ENCODE peak calls at places on chromosomes 13 and 19, in nine cellular contexts. B, U, D, P, T, Q, G, V and J are unnamed samples.
A peak's percentile ranks its signal among the peaks of the same experiment; 100 is the strongest.

GRCh38 chr19:38735257-38735686 is 9.0 kb downstream of the CAPN12 start:
- DNase-seq in U (no peak), B (no peak), D (no peak), G (peak; percentile 66), V (no peak), P (no peak), Q (peak; percentile 59), T (peak; percentile 77), J (no peak)

GRCh38 chr13:37074703-37075102 is 15.2 kb upstream of the SUPT20H start:
- DNase-seq in U (no peak), T (no peak), Q (no peak), B (peak; percentile 8), G (no peak), D (peak; percentile 49), P (peak; percentile 37), V (peak; percentile 71), J (peak; percentile 41)

GRCh38 chr19:6761053-6761676 is 6.1 kb downstream of the SH2D3A start:
- DNase-seq in P (no peak), D (no peak), V (peak; percentile 70), T (no peak), U (no peak), B (no peak), G (no peak), Q (no peak), J (no peak)

GRCh38 chr19:46428278-46429141 is at the start of gene PNMA8C:
- DNase-seq in B (no peak), Q (peak; percentile 71), P (peak; percentile 29), T (peak; percentile 95), V (no peak), D (peak; percentile 63), U (no peak), G (no peak), J (no peak)

GRCh38 chr13:73162912-73163911 is 104.4 kb downstream of the KLF5 start:
- DNase-seq in B (peak; percentile 7), P (no peak), V (no peak), T (no peak), D (no peak), Q (no peak), G (no peak), U (no peak), J (peak; percentile 67)

GRCh38 chr19:43997631-43998290 is 5.0 kb upstream of the ZNF230 start:
- DNase-seq in U (no peak), P (peak; percentile 46), G (no peak), D (peak; percentile 24), T (no peak), V (no peak), Q (no peak), B (no peak), J (peak; percentile 79)

GRCh38 chr13:63351081-63351480 is 1935.4 kb upstream of the PCDH20 start:
- DNase-seq in G (no peak), U (no peak), Q (no peak), P (no peak), D (no peak), T (no peak), V (no peak), B (no peak), J (no peak)

GRCh38 chr19:37309834-37310575 is 60.9 kb upstream of the ZNF527 start:
- DNase-seq in V (no peak), D (no peak), Q (no peak), U (no peak), B (no peak), P (no peak), T (no peak), G (no peak), J (no peak)

GRCh38 chr19:4501691-4502090 is 16.6 kb downstream of the PLIN4 start:
- DNase-seq in B (no peak), U (no peak), T (no peak), D (no peak), G (no peak), V (no peak), P (no peak), Q (no peak), J (no peak)

GRCh38 chr19:4499855-4500254 is 18.4 kb downstream of the PLIN4 start:
- DNase-seq in G (no peak), D (no peak), P (no peak), U (no peak), T (no peak), V (no peak), Q (no peak), B (no peak), J (no peak)

GRCh38 chr19:4502282-4503223 is 15.7 kb downstream of the PLIN4 start:
- DNase-seq in Q (no peak), P (no peak), G (no peak), D (peak; percentile 6), V (no peak), U (no peak), T (no peak), B (no peak), J (no peak)

GRCh38 chr19:4499318-4499717 is 19.0 kb downstream of the PLIN4 start:
- DNase-seq in Q (no peak), P (no peak), G (no peak), T (no peak), D (no peak), B (no peak), V (no peak), U (no peak), J (no peak)

GRCh38 chr19:4501005-4501591 is 17.2 kb downstream of the PLIN4 start:
- DNase-seq in T (no peak), P (no peak), D (no peak), V (no peak), G (no peak), B (no peak), U (no peak), Q (no peak), J (no peak)
- H3K36me3 ChIP-seq in T (peaks cover 12% of the 10 kb centered on the region), P (peaks cover 2% of the 10 kb centered on the region), D (peaks cover 73% of the 10 kb centered on the region), V (peaks cover 18% of the 10 kb centered on the region), G (peaks cover 4% of the 10 kb centered on the region), B (peaks cover 11% of the 10 kb centered on the region), U (peaks cover 31% of the 10 kb centered on the region), Q (peaks cover 77% of the 10 kb centered on the region), J (peaks cover 22% of the 10 kb centered on the region)

DNA sequence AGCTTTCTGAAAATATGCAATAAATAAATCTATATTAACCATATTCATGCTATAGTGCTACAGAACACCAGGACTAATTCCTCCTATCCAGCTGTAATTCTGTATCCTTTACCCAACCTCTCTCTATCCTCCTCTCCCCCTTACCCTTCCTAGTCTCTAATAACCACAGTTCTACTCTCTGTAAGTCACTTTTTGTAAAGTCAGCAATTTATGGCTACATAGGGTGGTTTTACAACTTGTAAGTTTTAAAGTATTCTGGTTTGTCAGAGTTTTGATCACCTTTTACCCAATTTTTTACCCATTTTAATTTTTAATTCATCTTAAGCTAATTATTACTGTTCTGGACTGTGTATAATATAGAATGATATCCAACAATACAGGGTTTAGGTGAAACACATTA is 34.0 kb downstream of the MTRF1 start:
- DNase-seq in P (no peak), G (no peak), D (no peak), U (no peak), Q (no peak), V (no peak), B (no peak), T (no peak), J (no peak)
- H3K36me3 ChIP-seq in P (no peaks in the 10 kb centered on the region), G (no peaks in the 10 kb centered on the region), D (peaks cover 8% of the 10 kb centered on the region), U (no peaks in the 10 kb centered on the region), Q (peaks cover 27% of the 10 kb centered on the region), V (no peaks in the 10 kb centered on the region), B (no peaks in the 10 kb centered on the region), T (peaks cover 2% of the 10 kb centered on the region), J (no peaks in the 10 kb centered on the region)

GRCh38 chr19:4444765-4445741 is 12.5 kb downstream of the UBXN6 start:
- DNase-seq in Q (no peak), P (no peak), D (no peak), U (no peak), B (no peak), T (no peak), V (no peak), G (no peak), J (no peak)

GRCh38 chr19:4442846-4443146 is 14.8 kb downstream of the UBXN6 start:
- DNase-seq in B (no peak), T (no peak), P (no peak), Q (no peak), D (no peak), U (no peak), V (no peak), G (no peak), J (no peak)

GRCh38 chr19:4443188-4443587 is 14.4 kb downstream of the UBXN6 start:
- DNase-seq in P (no peak), Q (no peak), V (no peak), G (no peak), T (no peak), D (no peak), U (no peak), B (no peak), J (no peak)

GRCh38 chr19:4441994-4442845 is 15.4 kb downstream of the UBXN6 start:
- DNase-seq in V (no peak), G (no peak), P (no peak), T (no peak), B (no peak), U (no peak), Q (no peak), D (no peak), J (no peak)

GRCh38 chr19:4443966-4444764 is 13.4 kb downstream of the UBXN6 start:
- DNase-seq in D (no peak), U (no peak), G (no peak), Q (no peak), V (no peak), B (no peak), P (no peak), T (no peak), J (no peak)
- H3K36me3 ChIP-seq in D (peaks cover 54% of the 10 kb centered on the region), U (peaks cover 43% of the 10 kb centered on the region), G (peaks cover 35% of the 10 kb centered on the region), Q (peaks cover 51% of the 10 kb centered on the region), V (peaks cover 74% of the 10 kb centered on the region), B (peaks cover 25% of the 10 kb centered on the region), P (peaks cover 7% of the 10 kb centered on the region), T (peaks cover 8% of the 10 kb centered on the region), J (peaks cover 26% of the 10 kb centered on the region)

GRCh38 chr19:5595129-5595528 is 27.4 kb upstream of the TINCR start:
- DNase-seq in D (no peak), T (no peak), V (no peak), B (no peak), U (no peak), P (no peak), G (no peak), Q (no peak), J (no peak)

GRCh38 chr19:5593245-5593962 is 25.7 kb upstream of the TINCR start:
- DNase-seq in D (no peak), G (no peak), Q (no peak), U (no peak), B (no peak), V (peak; percentile 81), T (peak; percentile 48), P (no peak), J (no peak)

GRCh38 chr19:5595745-5596144 is 26.8 kb downstream of the SAFB2 start:
- DNase-seq in G (no peak), U (no peak), T (no peak), P (no peak), D (no peak), V (no peak), B (no peak), Q (no peak), J (no peak)

GRCh38 chr19:5593963-5594255 is 26.2 kb upstream of the TINCR start:
- DNase-seq in V (peak; percentile 85), B (no peak), T (no peak), P (no peak), U (no peak), Q (no peak), G (no peak), D (no peak), J (no peak)

DNA sequence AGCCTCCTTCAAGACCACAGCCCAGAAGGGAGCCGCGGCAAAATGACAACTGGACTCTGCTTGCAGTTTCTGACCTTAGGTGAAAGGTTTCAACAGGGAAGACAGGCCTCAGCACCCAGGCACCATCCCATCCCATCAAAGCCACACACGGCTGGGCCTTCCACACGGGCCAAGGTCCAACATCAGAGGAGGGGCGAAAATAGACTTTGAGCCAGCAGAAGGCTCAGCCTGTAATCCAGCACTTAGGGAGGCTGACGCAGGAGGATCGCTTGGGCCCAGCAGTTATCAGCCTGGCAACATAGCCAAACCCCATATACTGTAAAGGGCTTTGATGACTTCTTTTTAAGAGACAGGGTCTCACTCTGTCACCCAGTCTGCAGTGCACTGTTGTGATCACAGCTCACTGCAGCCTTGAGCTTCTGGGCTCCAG is 26.8 kb upstream of the TINCR start:
- DNase-seq in Q (no peak), U (no peak), V (no peak), B (no peak), T (no peak), D (no peak), P (no peak), G (no peak), J (no peak)
- H3K36me3 ChIP-seq in Q (peaks cover 100% of the 10 kb centered on the region), U (peaks cover 84% of the 10 kb centered on the region), V (peaks cover 94% of the 10 kb centered on the region), B (peaks cover 73% of the 10 kb centered on the region), T (peaks cover 25% of the 10 kb centered on the region), D (peaks cover 86% of the 10 kb centered on the region), P (peaks cover 52% of the 10 kb centered on the region), G (peaks cover 86% of the 10 kb centered on the region), J (peaks cover 48% of the 10 kb centered on the region)